ENCODE peak calls at places on chromosome 11, in six cellular contexts. Y is stimulated activated CD4-positive, alpha-beta T cell treated with anti-CD3 and anti-CD28 coated beads, Interleukin-4, amount 100 ng/mL, for 1 hour; M is pulmonary artery endothelial cell; C is tibial nerve; I is epithelial cell of esophagus; S is cardiac fibroblast. Z is an unnamed sample.

GRCh38 chr11:19597194-19597593 is 115.4 kb upstream of the NAV2 start:
- DNase-seq in Y (no peak), M (no peak), C (no peak), I (peak), S (peak), Z (peak)

GRCh38 chr11:11416502-11416901 is 63.5 kb upstream of the CSNK2A3 start:
- DNase-seq in Y (no peak), M (no peak), C (no peak), I (no peak), S (peak), Z (no peak)

GRCh38 chr11:125955856-125956255 is 10.0 kb downstream of the VSIG10L2 start:
- DNase-seq in Y (no peak), M (no peak), C (no peak), I (no peak), S (no peak), Z (no peak)

GRCh38 chr11:15535414-15535813 is 420.7 kb downstream of the INSC start:
- DNase-seq in Y (no peak), M (no peak), C (no peak), I (no peak), S (no peak), Z (no peak)

GRCh38 chr11:199004-199581 is 6.2 kb downstream of the SCGB1C1 start:
- DNase-seq in Y (no peak), M (no peak), C (no peak), I (no peak), S (no peak), Z (no peak)

GRCh38 chr11:13135385-13136271 is 126.5 kb downstream of the RASSF10 start:
- DNase-seq in Y (no peak), M (no peak), C (no peak), I (no peak), S (peak), Z (peak)

GRCh38 chr11:44659641-44660040 is 67.1 kb upstream of the TSPAN18 start:
- DNase-seq in Y (no peak), M (no peak), C (no peak), I (no peak), S (no peak), Z (no peak)

GRCh38 chr11:20626279-20626678 is 26.9 kb downstream of the SLC6A5 start:
- DNase-seq in Y (no peak), M (no peak), C (no peak), I (no peak), S (no peak), Z (no peak)

GRCh38 chr11:121226415-121227263 is 65.9 kb upstream of the SC5D start:
- DNase-seq in Y (no peak), M (no peak), C (no peak), I (no peak), S (no peak), Z (no peak)

GRCh38 chr11:76696756-76697155 is 26.2 kb upstream of the LRRC32 start:
- DNase-seq in Y (no peak), M (no peak), C (no peak), I (no peak), S (no peak), Z (no peak)

GRCh38 chr11:8566613-8567210 is 27.3 kb downstream of the STK33 start:
- DNase-seq in Y (no peak), M (peak), C (no peak), I (peak), S (peak), Z (peak)

GRCh38 chr11:17538054-17538453 is 6.2 kb downstream of the USH1C start:
- DNase-seq in Y (no peak), M (no peak), C (no peak), I (no peak), S (no peak), Z (no peak)

GRCh38 chr11:77191429-77191822 is 63.4 kb downstream of the MYO7A start:
- DNase-seq in Y (no peak), M (no peak), C (no peak), I (peak), S (no peak), Z (no peak)